ENCODE peak calls at places on chromosomes 7 and 10, in nine cellular contexts. S is substantia nigra; H is T-helper 2 cell; V is activated CD4-positive, alpha-beta T cell treated with anti-CD3 and anti-CD28 coated beads for 36 hours; R is epithelial cell of esophagus; O is body of pancreas; T is astrocyte of the cerebellum; I is SK-N-SH; L is PC-3. W is an unnamed sample.

GRCh38 chr10:80359644-80360043 is 3.1 kb downstream of the DYDC2 start:
- DNase-seq in T (no peak), R (no peak), S (no peak), O (no peak), I (no peak), L (no peak), V (no peak), H (no peak), W (no peak)

GRCh38 chr10:70364001-70364771 is 18.2 kb downstream of the LRRC20 start:
- DNase-seq in V (peak), R (peak), H (peak), L (peak), O (peak), I (peak), S (peak), T (peak), W (peak)

GRCh38 chr7:120272896-120273475 is at the start of gene KCND2:
- DNase-seq in S (no peak), L (no peak), V (no peak), O (no peak), R (no peak), I (peak), T (no peak), H (no peak), W (peak)

GRCh38 chr7:78095549-78095948 is 297.0 kb downstream of the PHTF2 start:
- DNase-seq in L (no peak), T (no peak), S (no peak), I (no peak), O (no peak), V (no peak), H (no peak), R (peak), W (no peak)

GRCh38 chr7:29013062-29013461 is 54.9 kb upstream of the TRIL start:
- DNase-seq in H (no peak), O (no peak), T (no peak), V (no peak), S (no peak), R (no peak), I (no peak), L (no peak), W (no peak)

GRCh38 chr7:15123901-15124300 is 221.3 kb upstream of the DGKB start:
- DNase-seq in I (no peak), H (no peak), S (no peak), O (no peak), T (no peak), V (no peak), R (no peak), L (peak), W (no peak)

GRCh38 chr7:128728608-128729007 is 10.6 kb upstream of the CALU start:
- DNase-seq in H (no peak), T (peak), R (peak), V (no peak), I (no peak), S (no peak), O (no peak), L (peak), W (no peak)

GRCh38 chr7:20543565-20543964 is 71.9 kb upstream of the ABCB5 start:
- DNase-seq in T (no peak), V (no peak), R (no peak), S (no peak), O (no peak), H (no peak), L (no peak), I (no peak), W (no peak)

GRCh38 chr7:139345042-139345441 is 3.9 kb downstream of the FMC1 start:
- DNase-seq in L (no peak), R (no peak), T (no peak), O (no peak), S (no peak), I (no peak), V (no peak), H (no peak), W (no peak)

GRCh38 chr10:88990528-88991160 is at the start of gene FAS:
- DNase-seq in I (peak), L (peak), H (peak), R (peak), O (peak), S (peak), T (no peak), V (peak), W (peak)

GRCh38 chr7:39386718-39387117 is 179.5 kb upstream of the YAE1 start:
- DNase-seq in O (no peak), S (no peak), R (no peak), L (no peak), H (no peak), I (no peak), V (no peak), T (no peak), W (no peak)

GRCh38 chr10:6918305-6918704 is 338.2 kb upstream of the PRKCQ start:
- DNase-seq in S (no peak), T (no peak), R (peak), I (peak), L (no peak), H (peak), V (peak), O (peak), W (peak)

GRCh38 chr7:140485463-140486265 is 6.4 kb upstream of the MKRN1 start:
- DNase-seq in R (peak), H (peak), O (no peak), L (peak), T (no peak), I (no peak), V (no peak), S (no peak), W (no peak)

GRCh38 chr10:102009801-102010425 is 46.1 kb downstream of the ARMH3 start:
- DNase-seq in S (no peak), L (peak), O (peak), V (peak), R (peak), I (peak), T (peak), H (peak), W (peak)

GRCh38 chr10:117740696-117741222 is 198.2 kb downstream of the EMX2 start:
- DNase-seq in S (no peak), O (no peak), L (no peak), V (no peak), H (no peak), I (no peak), R (no peak), T (no peak), W (no peak)

GRCh38 chr10:117186832-117187615 is 10.3 kb upstream of the KCNK18 start:
- DNase-seq in H (no peak), L (peak), I (no peak), V (no peak), S (no peak), R (peak), O (no peak), T (no peak), W (no peak)

GRCh38 chr7:5229451-5230271 is 39.6 kb downstream of the WIPI2 start:
- DNase-seq in T (no peak), R (no peak), S (no peak), V (no peak), O (no peak), H (no peak), I (no peak), L (no peak), W (no peak)

GRCh38 chr7:157758468-157759245 is 421.9 kb downstream of the DNAJB6 start:
- DNase-seq in H (no peak), O (no peak), I (no peak), L (no peak), S (no peak), V (no peak), R (no peak), T (no peak), W (no peak)

GRCh38 chr10:84296071-84296981 is 32.1 kb upstream of the CCSER2 start:
- DNase-seq in R (no peak), L (no peak), I (no peak), O (no peak), V (no peak), S (no peak), T (peak), H (no peak), W (no peak)

GRCh38 chr7:128773604-128774003 is 2.0 kb downstream of the OPN1SW start:
- DNase-seq in V (no peak), R (no peak), I (no peak), O (no peak), H (no peak), S (no peak), L (no peak), T (no peak), W (no peak)

GRCh38 chr10:43683451-43684197 is 34.9 kb upstream of the ZNF32 start:
- DNase-seq in S (no peak), R (no peak), O (peak), I (peak), L (peak), T (no peak), V (peak), H (peak), W (peak)

GRCh38 chr7:43044521-43044920 is 67.9 kb upstream of the HECW1 start:
- DNase-seq in V (no peak), H (no peak), I (no peak), O (no peak), T (no peak), S (no peak), R (no peak), L (no peak), W (no peak)

GRCh38 chr10:71339796-71340589 is 20.9 kb downstream of the SLC29A3 start:
- DNase-seq in S (no peak), O (no peak), I (no peak), R (peak), T (no peak), V (no peak), H (no peak), L (peak), W (no peak)

GRCh38 chr7:54336800-54337199 is 205.4 kb upstream of the VSTM2A start:
- DNase-seq in T (peak), I (no peak), O (no peak), L (no peak), R (no peak), H (no peak), S (no peak), V (no peak), W (no peak)

GRCh38 chr7:148527717-148528168 is 62.8 kb upstream of the C7orf33 start:
- DNase-seq in O (peak), I (peak), H (peak), S (no peak), R (peak), L (peak), T (peak), V (peak), W (peak)

GRCh38 chr10:103775786-103776185 is 79.6 kb downstream of the SH3PXD2A start:
- DNase-seq in V (no peak), R (no peak), L (no peak), H (no peak), T (no peak), O (no peak), S (no peak), I (peak), W (peak)

GRCh38 chr10:3761916-3762708 is 22.9 kb downstream of the KLF6 start:
- DNase-seq in T (no peak), L (peak), V (no peak), R (peak), H (no peak), S (no peak), O (no peak), I (no peak), W (no peak)

GRCh38 chr10:92760609-92761008 is 70.9 kb downstream of the HHEX start:
- DNase-seq in T (no peak), O (no peak), S (no peak), R (peak), H (peak), L (peak), V (no peak), I (no peak), W (no peak)

W was measured in BE2C.